ENCODE peak calls at places on chromosomes 2 and 18, in nine cellular contexts. G is WERI-Rb-1, Q is fibroblast of mammary gland, L is adrenal gland, R is uterus, H is fibroblast of pulmonary artery, N is spleen, F is A673, W is heart right ventricle. B is an unnamed sample.

GRCh38 chr18:22783662-22784076 is 149.5 kb upstream of the RBBP8 start:
- DNase-seq in N (no peak), R (no peak), G (no peak), Q (no peak), L (no peak), F (no peak), W (no peak), H (no peak), B (no peak)

GRCh38 chr18:58828399-58829121 is 36.1 kb upstream of the ZNF532 start:
- DNase-seq in L (no peak), Q (no peak), G (no peak), F (no peak), H (peak), R (peak), N (no peak), W (no peak), B (no peak)

GRCh38 chr2:173468394-173468793 is 113.7 kb downstream of the CDCA7 start:
- DNase-seq in R (no peak), G (no peak), N (no peak), L (no peak), H (no peak), Q (no peak), W (no peak), F (no peak), B (no peak)

GRCh38 chr18:51092097-51092496 is 62.1 kb downstream of the SMAD4 start:
- DNase-seq in F (no peak), N (no peak), Q (no peak), L (no peak), G (no peak), H (no peak), W (no peak), R (no peak), B (no peak)

GRCh38 chr2:74536166-74536950 is 6.6 kb downstream of the HTRA2 start:
- DNase-seq in R (no peak), G (no peak), Q (no peak), L (no peak), F (no peak), N (peak), W (no peak), H (no peak), B (no peak)

GRCh38 chr18:76429262-76430126 is 65.5 kb downstream of the ZNF516 start:
- DNase-seq in F (no peak), W (no peak), L (no peak), H (peak), N (peak), Q (peak), G (no peak), R (no peak), B (no peak)

GRCh38 chr2:163657257-163657656 is 78.6 kb downstream of the FIGN start:
- DNase-seq in Q (peak), G (no peak), W (no peak), H (peak), F (no peak), R (no peak), N (no peak), L (no peak), B (peak)

GRCh38 chr2:20374919-20375318 is 24.3 kb upstream of the PUM2 start:
- DNase-seq in G (no peak), R (no peak), Q (no peak), W (no peak), N (no peak), H (no peak), L (no peak), F (no peak), B (no peak)

GRCh38 chr2:96267159-96267971 is 1.3 kb downstream of the CIAO1 start:
- DNase-seq in G (peak), Q (peak), H (peak), L (no peak), N (peak), R (no peak), W (no peak), F (peak), B (peak)

GRCh38 chr2:12321017-12321641 is 395.6 kb upstream of the TRIB2 start:
- DNase-seq in W (peak), G (no peak), F (peak), H (peak), L (no peak), N (no peak), R (peak), Q (peak), B (peak)

GRCh38 chr2:148876190-148876588 is 1.2 kb downstream of the KIF5C start:
- DNase-seq in F (no peak), N (peak), H (no peak), W (no peak), L (peak), Q (no peak), R (no peak), G (peak), B (no peak)

GRCh38 chr2:27029051-27029450 is 3.7 kb upstream of the TMEM214 start:
- DNase-seq in N (no peak), R (no peak), H (no peak), L (no peak), W (no peak), F (no peak), G (no peak), Q (no peak), B (no peak)

GRCh38 chr2:207181526-207182274 is 16.0 kb upstream of the KLF7 start:
- DNase-seq in W (no peak), G (no peak), F (no peak), H (no peak), N (no peak), Q (no peak), R (no peak), L (no peak), B (no peak)

DNA sequence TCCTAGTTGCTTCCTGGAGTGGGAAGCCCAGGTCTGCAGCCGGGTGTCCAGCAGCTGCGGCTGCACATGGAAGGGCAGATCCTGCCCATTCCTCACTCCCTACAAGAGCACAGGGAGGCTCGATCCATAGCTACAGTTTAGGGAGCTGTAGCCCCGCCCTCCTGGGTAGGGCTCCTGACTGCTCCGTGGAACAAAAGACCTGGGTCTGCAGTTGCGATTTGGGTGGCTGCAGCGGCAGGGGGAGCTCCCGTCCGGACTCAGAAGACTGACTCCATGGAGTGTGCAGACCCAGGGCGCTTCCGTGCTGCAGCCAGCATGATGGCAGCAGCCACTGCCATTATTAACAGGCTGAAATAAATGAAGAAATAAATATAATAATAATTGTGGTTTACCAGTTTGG is 157.3 kb downstream of the CTNNA2 start:
- DNase-seq in L (no peak), H (no peak), G (no peak), R (no peak), F (peak), N (peak), W (no peak), Q (no peak), B (no peak)
- TF ChIP-seq CTCF in L (no peak), H (no peak), G (no peak), R (no peak), F (peak), N (no peak), W (no peak), Q (no peak), B (no peak)

GRCh38 chr2:36695746-36696415 is 626 bp upstream of the VIT start:
- DNase-seq in Q (peak), G (no peak), W (no peak), H (peak), F (peak), R (no peak), N (no peak), L (no peak), B (peak)
- TF ChIP-seq CTCF in Q (peak), G (peak), W (peak), H (peak), F (peak), R (no peak), N (no peak), L (peak), B (peak)

DNA sequence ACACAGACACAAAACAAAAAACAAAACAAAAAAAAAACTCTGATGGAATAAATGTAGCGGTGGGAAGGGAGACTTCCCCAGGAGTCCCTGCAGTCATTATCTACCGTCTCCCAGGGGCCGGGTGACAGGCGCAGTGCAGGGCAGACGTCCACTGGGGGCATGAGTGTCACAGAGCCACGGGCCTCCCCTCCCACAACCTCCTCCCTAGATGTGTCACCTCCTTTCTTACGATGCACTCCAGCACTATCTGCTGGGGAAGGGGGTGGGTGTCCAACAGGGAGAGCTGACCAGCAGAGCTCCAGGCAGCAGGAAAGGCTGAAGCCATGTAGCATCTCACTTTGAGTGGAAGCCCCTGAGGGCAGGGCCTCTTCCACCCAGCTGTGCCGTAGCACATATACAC is 84.5 kb downstream of the LONRF2 start:
- DNase-seq in H (no peak), R (no peak), Q (no peak), G (peak), L (no peak), F (no peak), N (no peak), W (no peak), B (no peak)
- TF ChIP-seq CTCF in H (no peak), R (no peak), Q (no peak), G (peak), L (no peak), F (no peak), N (no peak), W (no peak), B (no peak)

GRCh38 chr2:127453013-127453391 is 34.8 kb downstream of the PROC start:
- DNase-seq in F (no peak), Q (no peak), N (no peak), G (no peak), R (no peak), W (no peak), L (no peak), H (no peak), B (no peak)

GRCh38 chr2:127451981-127452380 is 33.8 kb downstream of the PROC start:
- DNase-seq in W (no peak), N (no peak), F (no peak), Q (no peak), R (no peak), L (no peak), G (no peak), H (no peak), B (no peak)

GRCh38 chr2:127454595-127455565 is 36.7 kb downstream of the PROC start:
- DNase-seq in N (no peak), F (peak), L (no peak), W (no peak), H (no peak), R (no peak), G (peak), Q (no peak), B (no peak)

GRCh38 chr2:127455566-127456493 is 37.6 kb downstream of the PROC start:
- DNase-seq in F (peak), R (no peak), G (no peak), W (no peak), L (no peak), H (no peak), N (no peak), Q (no peak), B (no peak)

DNA sequence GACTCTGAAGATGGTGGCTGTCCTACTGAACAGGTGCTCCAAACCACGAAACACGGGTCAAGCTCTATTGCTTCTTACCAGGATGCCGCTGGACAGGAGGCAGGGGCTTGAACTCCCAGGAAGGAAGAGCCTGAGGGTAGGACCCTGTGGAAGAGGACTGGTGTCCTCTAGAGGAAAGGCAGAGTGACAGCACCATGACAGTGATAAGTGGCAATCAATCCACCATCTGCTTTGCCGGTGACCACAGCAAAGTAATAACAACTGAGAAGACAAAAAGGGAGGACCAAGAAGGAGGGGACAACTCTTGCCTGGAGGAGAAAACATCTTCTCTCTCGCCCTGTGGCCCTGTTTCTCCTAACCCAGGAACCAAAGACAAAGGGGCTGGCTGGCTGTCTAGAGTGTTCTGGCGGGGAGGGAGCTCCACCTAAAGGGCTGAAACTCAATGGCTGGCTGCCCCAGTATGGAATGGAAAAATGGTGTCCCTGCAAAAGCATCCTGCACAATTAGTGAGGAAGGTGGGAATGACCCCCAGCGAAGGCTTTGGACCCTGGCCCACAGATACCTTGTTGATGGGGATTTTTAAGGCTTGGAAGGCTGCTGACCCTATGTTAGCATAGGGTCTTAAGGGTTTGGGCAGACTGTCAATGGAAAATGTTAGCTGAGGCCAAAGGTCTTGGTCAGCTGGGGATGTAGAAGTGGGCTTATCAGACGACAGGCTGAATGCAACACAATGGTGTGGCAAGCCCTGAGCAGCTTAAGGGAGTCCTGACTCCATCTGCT is 35.4 kb downstream of the PROC start:
- DNase-seq in R (no peak), N (no peak), W (no peak), L (no peak), G (peak), H (peak), Q (peak), F (peak), B (no peak)
- TF ChIP-seq CTCF in R (no peak), N (no peak), W (peak), L (no peak), G (peak), H (peak), Q (peak), F (peak), B (peak)

GRCh38 chr18:35588995-35589394 is 7.5 kb downstream of the GALNT1 start:
- DNase-seq in N (no peak), L (no peak), R (no peak), G (peak), Q (no peak), H (no peak), W (no peak), F (no peak), B (no peak)
- TF ChIP-seq CTCF in N (peak), L (no peak), R (no peak), G (no peak), Q (no peak), H (no peak), W (peak), F (no peak), B (peak)

DNA sequence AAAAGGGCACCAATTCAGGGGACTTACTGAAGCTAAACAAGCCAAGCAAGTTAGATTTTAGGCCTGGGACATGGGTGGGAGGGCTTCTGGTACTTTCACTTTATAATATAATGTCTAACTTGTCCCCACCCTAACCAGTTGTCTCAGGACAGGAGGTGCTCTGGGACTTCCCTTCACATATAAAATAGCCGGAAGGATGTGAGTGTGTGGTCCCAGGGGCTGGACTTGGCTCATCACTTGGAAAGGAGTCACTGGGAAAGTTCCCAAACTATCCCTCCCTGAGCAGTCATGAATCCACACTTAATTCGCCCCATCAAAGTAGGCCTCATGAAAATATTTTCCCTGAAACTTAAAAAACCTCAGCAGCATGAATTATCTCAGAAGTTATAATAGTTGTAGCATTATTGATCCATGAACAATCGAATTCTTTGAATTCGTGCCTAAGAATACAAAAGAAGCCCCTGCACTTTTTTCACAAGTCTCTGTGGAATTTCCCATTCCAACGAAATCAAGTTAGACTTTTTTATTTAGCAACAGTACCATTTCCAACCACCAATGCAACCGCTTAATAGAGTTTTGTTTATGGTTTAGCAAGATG is 69.0 kb upstream of the SPTBN1 start:
- DNase-seq in L (no peak), R (peak), Q (peak), W (peak), G (no peak), N (no peak), H (peak), F (no peak), B (no peak)
- TF ChIP-seq CTCF in L (no peak), R (no peak), Q (peak), W (no peak), G (no peak), N (no peak), H (no peak), F (no peak), B (peak)

GRCh38 chr18:73983496-73983895 is 164.1 kb downstream of the FBXO15 start:
- DNase-seq in G (no peak), F (no peak), W (no peak), R (no peak), L (no peak), H (no peak), N (no peak), Q (no peak), B (no peak)

GRCh38 chr18:73979742-73980141 is 167.9 kb downstream of the FBXO15 start:
- DNase-seq in Q (peak), G (no peak), L (no peak), H (peak), N (no peak), F (peak), W (no peak), R (no peak), B (peak)

GRCh38 chr18:73975266-73975665 is 172.4 kb downstream of the FBXO15 start:
- DNase-seq in H (no peak), N (no peak), F (no peak), W (no peak), G (no peak), Q (peak), R (no peak), L (no peak), B (no peak)

GRCh38 chr18:73983970-73984369 is 163.7 kb downstream of the FBXO15 start:
- DNase-seq in F (no peak), N (no peak), H (no peak), R (no peak), L (no peak), Q (no peak), G (no peak), W (no peak), B (no peak)

DNA sequence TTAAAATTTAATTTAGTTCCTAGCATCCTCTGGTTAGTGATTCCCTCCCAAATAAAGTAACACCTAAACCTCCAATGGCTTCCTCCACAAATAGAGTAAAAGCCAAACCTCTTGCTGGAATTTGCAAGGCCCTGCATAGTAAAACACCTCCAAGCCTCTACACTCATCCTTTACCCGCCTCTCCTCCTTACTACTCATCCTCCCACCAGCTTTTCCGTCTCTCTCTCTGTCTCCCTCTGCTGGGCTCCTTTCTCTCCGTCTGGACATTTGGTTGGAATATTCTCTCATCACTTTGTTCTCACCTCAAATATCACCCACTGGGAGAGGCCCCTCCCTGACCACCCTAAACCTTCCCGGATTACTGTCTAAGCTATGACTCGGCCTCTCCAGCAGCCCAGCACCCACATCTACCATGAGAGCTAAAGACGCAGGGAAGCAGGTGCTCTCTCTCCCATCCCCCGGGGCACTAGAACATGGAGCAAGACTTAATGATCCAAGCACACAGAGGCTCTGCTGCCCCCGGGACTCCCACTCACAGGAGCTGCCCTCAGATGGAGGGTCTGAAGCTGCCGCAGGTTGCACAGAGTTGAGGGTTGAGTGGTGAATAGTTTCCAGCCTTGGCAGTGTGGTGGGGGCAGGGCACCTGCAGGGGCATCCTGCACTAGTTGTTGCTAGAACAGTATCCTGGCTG is 167.2 kb downstream of the FBXO15 start:
- DNase-seq in F (peak), H (peak), N (no peak), G (peak), W (no peak), L (no peak), Q (peak), R (no peak), B (no peak)
- TF ChIP-seq CTCF in F (peak), H (peak), N (no peak), G (peak), W (peak), L (no peak), Q (peak), R (no peak), B (peak)

GRCh38 chr2:133266075-133266925 is 302.0 kb downstream of the NCKAP5 start:
- DNase-seq in H (no peak), L (peak), G (peak), R (no peak), N (no peak), Q (no peak), F (peak), W (no peak), B (no peak)

GRCh38 chr2:133264951-133265949 is 303.0 kb downstream of the NCKAP5 start:
- DNase-seq in Q (no peak), N (peak), H (no peak), L (peak), R (no peak), G (peak), W (peak), F (peak), B (no peak)

GRCh38 chr2:133266926-133267590 is 301.2 kb downstream of the NCKAP5 start:
- DNase-seq in W (no peak), N (no peak), G (peak), Q (no peak), H (no peak), F (peak), R (no peak), L (no peak), B (no peak)

DNA sequence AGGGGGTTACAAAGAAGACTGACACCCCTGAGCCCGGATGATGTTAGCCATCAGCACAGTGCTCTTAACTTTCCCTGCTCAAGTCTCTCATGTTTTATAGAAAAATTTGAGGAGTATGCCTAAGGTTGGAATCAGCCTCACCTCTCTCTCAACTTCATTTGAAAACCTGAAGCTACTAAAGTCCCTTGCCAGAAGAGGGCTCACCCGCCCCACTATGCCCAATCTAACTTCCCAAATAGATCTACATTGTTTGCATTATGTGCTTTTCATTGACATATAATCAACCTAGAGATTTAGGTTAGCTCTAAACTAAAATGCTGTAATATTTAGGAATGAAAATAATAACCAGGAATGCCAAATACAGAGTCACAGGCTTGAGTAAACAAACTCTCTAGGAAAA is 305.4 kb downstream of the NCKAP5 start:
- DNase-seq in H (no peak), Q (no peak), G (peak), N (no peak), W (no peak), F (peak), R (no peak), L (no peak), B (no peak)
- TF ChIP-seq CTCF in H (no peak), Q (no peak), G (peak), N (no peak), W (peak), F (peak), R (no peak), L (no peak), B (peak)